ENCODE peak calls at places on chromosomes 13 and 19, in nine cellular contexts. S is adrenal gland, Y is HuH-7.5, O is HuH-7, C is uterus, I is NCI-H774, K is mesenteric fat pad, Z is ureter, G is body of pancreas. Q is an unnamed sample.

GRCh38 chr13:35888327-35888940 is 242.7 kb downstream of the DCLK1 start:
- DNase-seq in S (no peak), Y (no peak), O (no peak), C (peak; percentile 34), I (peak; percentile 17), K (no peak), Z (no peak), G (no peak), Q (no peak)

GRCh38 chr19:19405919-19406877 is 723 bp downstream of the GATAD2A start:
- DNase-seq in S (peak; percentile 54), Y (no peak), O (peak; percentile 51), C (peak; percentile 43), I (no peak), K (no peak), Z (no peak), G (peak; percentile 61), Q (peak; percentile 83)

GRCh38 chr19:54606891-54607781 is 13.7 kb downstream of the LILRA1 start:
- DNase-seq in S (no peak), Y (no peak), O (no peak), C (no peak), I (no peak), K (no peak), Z (no peak), G (no peak), Q (no peak)

GRCh38 chr13:22549126-22549525 is 631.7 kb upstream of the SGCG start:
- DNase-seq in S (no peak), Y (no peak), O (no peak), C (no peak), I (no peak), K (no peak), Z (no peak), G (no peak), Q (no peak)

GRCh38 chr19:10114651-10115391 is 3.3 kb downstream of the P2RY11 start:
- DNase-seq in S (no peak), Y (no peak), O (no peak), C (no peak), I (no peak), K (no peak), Z (peak; percentile 45), G (no peak), Q (peak; percentile 33)

GRCh38 chr13:44755872-44756271 is 179.7 kb upstream of the TSC22D1 start:
- DNase-seq in S (no peak), Y (no peak), O (no peak), C (no peak), I (no peak), K (no peak), Z (no peak), G (no peak), Q (no peak)

GRCh38 chr19:11281336-11282049 is 14.5 kb upstream of the TSPAN16 start:
- DNase-seq in S (no peak), Y (no peak), O (no peak), C (no peak), I (no peak), K (no peak), Z (no peak), G (no peak), Q (peak; percentile 66)

GRCh38 chr13:62014299-62014698 is 598.6 kb upstream of the PCDH20 start:
- DNase-seq in S (no peak), Y (no peak), O (no peak), C (no peak), I (no peak), K (no peak), Z (no peak), G (no peak), Q (no peak)

GRCh38 chr19:1159864-1160595 is 14.0 kb downstream of the SBNO2 start:
- DNase-seq in S (no peak), Y (no peak), O (no peak), C (no peak), I (no peak), K (no peak), Z (no peak), G (no peak), Q (no peak)

Q was measured in right cardiac atrium.